ENCODE peak calls at places on chromosomes 7 and 10, in four cellular contexts. P is fibroblast of mammary gland, Y is cardiac septum, L is iPS DF 19.7. Z is an unnamed sample.

GRCh38 chr10:22605168-22605567 is 109.2 kb downstream of the PIP4K2A start:
- DNase-seq in P (peak; percentile 87), Y (no peak), L (no peak), Z (peak; percentile 81)

GRCh38 chr7:151109094-151110048 is 23.1 kb downstream of the AGAP3 start:
- DNase-seq in P (peak; percentile 68), Y (no peak), L (no peak), Z (no peak)

GRCh38 chr10:78433722-78434535 is 400.3 kb downstream of the RPS24 start:
- DNase-seq in P (no peak), Y (peak; percentile 66), L (no peak), Z (peak; percentile 70)

GRCh38 chr7:139871276-139871675 is 42.2 kb downstream of the TBXAS1 start:
- DNase-seq in P (peak; percentile 94), Y (no peak), L (no peak), Z (no peak)

GRCh38 chr7:2079332-2080068 is 153.2 kb downstream of the MAD1L1 start:
- DNase-seq in P (no peak), Y (no peak), L (no peak), Z (no peak)

GRCh38 chr7:47039899-47040298 is 542.0 kb downstream of the TNS3 start:
- DNase-seq in P (peak; percentile 49), Y (no peak), L (no peak), Z (no peak)

GRCh38 chr7:70775570-70776156 is 356.3 kb upstream of the GALNT17 start:
- DNase-seq in P (peak; percentile 41), Y (no peak), L (peak; percentile 17), Z (no peak)

GRCh38 chr7:37346761-37347160 is 101.9 kb downstream of the ELMO1 start:
- DNase-seq in P (no peak), Y (no peak), L (no peak), Z (no peak)

GRCh38 chr10:110337401-110337800 is 32.7 kb upstream of the SMNDC1 start:
- DNase-seq in P (peak; percentile 61), Y (no peak), L (no peak), Z (no peak)

GRCh38 chr10:126972622-126973414 is 67.6 kb downstream of the DOCK1 start:
- DNase-seq in P (peak; percentile 83), Y (no peak), L (no peak), Z (peak; percentile 82)

GRCh38 chr7:128215281-128215680 is 25.8 kb upstream of the LEP start:
- DNase-seq in P (peak; percentile 82), Y (no peak), L (no peak), Z (peak; percentile 77)

GRCh38 chr7:70693690-70694356 is 438.1 kb upstream of the GALNT17 start:
- DNase-seq in P (peak; percentile 46), Y (peak; percentile 85), L (no peak), Z (peak; percentile 3)

GRCh38 chr10:123472606-123473005 is 193.5 kb upstream of the GPR26 start:
- DNase-seq in P (no peak), Y (no peak), L (no peak), Z (no peak)

GRCh38 chr7:12440229-12440628 is 36.6 kb upstream of the VWDE start:
- DNase-seq in P (no peak), Y (no peak), L (no peak), Z (no peak)

GRCh38 chr10:6148908-6149307 is 53.8 kb upstream of the PFKFB3 start:
- DNase-seq in P (no peak), Y (no peak), L (no peak), Z (no peak)

GRCh38 chr7:85595639-85596268 is 408.9 kb upstream of the SEMA3D start:
- DNase-seq in P (peak; percentile 39), Y (no peak), L (no peak), Z (peak; percentile 25)

GRCh38 chr7:101125989-101126650 is 784 bp upstream of the SERPINE1 start:
- DNase-seq in P (peak; percentile 85), Y (peak; percentile 83), L (no peak), Z (peak; percentile 99)

GRCh38 chr10:129770286-129770685 is 193.8 kb downstream of the EBF3 start:
- DNase-seq in P (no peak), Y (peak; percentile 57), L (no peak), Z (no peak)

GRCh38 chr10:24703700-24704099 is 20.0 kb downstream of the ARHGAP21 start:
- DNase-seq in P (peak; percentile 96), Y (no peak), L (no peak), Z (peak; percentile 92)

GRCh38 chr7:44150966-44151678 is 10.0 kb upstream of the MYL7 start:
- DNase-seq in P (no peak), Y (peak; percentile 72), L (no peak), Z (no peak)

GRCh38 chr10:78802866-78803265 is 265.9 kb upstream of the ZMIZ1 start:
- DNase-seq in P (peak; percentile 83), Y (no peak), L (no peak), Z (peak; percentile 80)

GRCh38 chr10:2619472-2619871 is 447.9 kb upstream of the PFKP start:
- DNase-seq in P (no peak), Y (no peak), L (no peak), Z (peak; percentile 39)

GRCh38 chr10:11881477-11882417 is 58.6 kb downstream of the PROSER2 start:
- DNase-seq in P (no peak), Y (no peak), L (peak; percentile 47), Z (peak; percentile 30)

GRCh38 chr10:29737209-29737565 is 102.4 kb upstream of the SVIL start:
- DNase-seq in P (no peak), Y (no peak), L (no peak), Z (no peak)

GRCh38 chr7:95687759-95688343 is 84.5 kb upstream of the DYNC1I1 start:
- DNase-seq in P (peak; percentile 53), Y (no peak), L (no peak), Z (peak; percentile 49)

GRCh38 chr10:50653142-50653541 is 29.4 kb upstream of the SGMS1 start:
- DNase-seq in P (peak; percentile 38), Y (no peak), L (no peak), Z (peak; percentile 3)

GRCh38 chr7:13908667-13909382 is 80.6 kb downstream of the ETV1 start:
- DNase-seq in P (peak; percentile 29), Y (no peak), L (no peak), Z (peak; percentile 46)

GRCh38 chr7:1459512-1459892 is 232 bp upstream of the MICALL2 start:
- DNase-seq in P (peak; percentile 96), Y (peak; percentile 100), L (peak; percentile 71), Z (peak; percentile 99)

GRCh38 chr10:116766241-116767198 is 24.2 kb upstream of the HSPA12A start:
- DNase-seq in P (no peak), Y (peak; percentile 61), L (no peak), Z (no peak)

GRCh38 chr7:143325215-143325614 is 9.3 kb downstream of the CLCN1 start:
- DNase-seq in P (peak; percentile 22), Y (no peak), L (no peak), Z (no peak)

GRCh38 chr7:24912874-24913514 is 67.0 kb downstream of the OSBPL3 start:
- DNase-seq in P (no peak), Y (no peak), L (no peak), Z (no peak)

GRCh38 chr10:92074126-92074887 is 150.7 kb downstream of the BTAF1 start:
- DNase-seq in P (peak; percentile 11), Y (no peak), L (no peak), Z (peak; percentile 10)

GRCh38 chr10:58064714-58065528 is 202.8 kb downstream of the IPMK start:
- DNase-seq in P (peak; percentile 65), Y (no peak), L (no peak), Z (peak; percentile 50)

GRCh38 chr7:44733708-44734481 is 14.8 kb upstream of the ZMIZ2 start:
- DNase-seq in P (peak; percentile 87), Y (no peak), L (no peak), Z (peak; percentile 83)

GRCh38 chr10:70761727-70762350 is 23.3 kb downstream of the TBATA start:
- DNase-seq in P (no peak), Y (no peak), L (no peak), Z (no peak)

GRCh38 chr10:61733358-61733940 is 70.7 kb downstream of the CABCOCO1 start:
- DNase-seq in P (peak; percentile 67), Y (no peak), L (peak; percentile 7), Z (peak; percentile 37)

GRCh38 chr10:19930936-19931859 is 115.0 kb downstream of the PLXDC2 start:
- DNase-seq in P (peak; percentile 78), Y (no peak), L (no peak), Z (no peak)

Z was measured in RPMI7951.